ENCODE peak calls at places on chromosomes 11 and 22, in nine cellular contexts. N is endothelial cell, F is lower lobe of right lung, W is ACHN, Q is posterior vena cava, D is ELR, E is mammary epithelial cell, U is SJSA1, Y is SW480. B is an unnamed sample.

GRCh38 chr11:2923446-2924375 is 5.5 kb downstream of the PHLDA2 start:
- DNase-seq in N (no peak), F (no peak), U (no peak), W (no peak), D (no peak), Q (no peak), Y (no peak), E (no peak), B (no peak)

GRCh38 chr11:130214861-130215530 is 55.4 kb downstream of the ST14 start:
- DNase-seq in F (no peak), D (no peak), Y (no peak), Q (peak), W (no peak), E (no peak), U (no peak), N (peak), B (no peak)

GRCh38 chr11:29452131-29452530 is 564.7 kb downstream of the KCNA4 start:
- DNase-seq in Y (no peak), U (no peak), N (no peak), Q (no peak), F (no peak), E (peak), D (peak), W (peak), B (no peak)

GRCh38 chr11:36360318-36360717 is 64.2 kb downstream of the PRR5L start:
- DNase-seq in E (no peak), W (no peak), F (no peak), Q (no peak), U (no peak), N (no peak), Y (no peak), D (no peak), B (no peak)

GRCh38 chr11:2300936-2301630 is 635 bp downstream of the C11orf21 start:
- DNase-seq in N (no peak), W (no peak), F (no peak), D (no peak), E (no peak), Y (no peak), Q (peak), U (no peak), B (no peak)

GRCh38 chr22:38727530-38728451 is 22.0 kb downstream of the GTPBP1 start:
- DNase-seq in Q (no peak), E (no peak), W (no peak), N (no peak), D (no peak), Y (no peak), U (no peak), F (no peak), B (no peak)

GRCh38 chr11:130451261-130452019 is 3.0 kb downstream of the ADAMTS15 start:
- DNase-seq in Y (no peak), W (peak), D (no peak), U (no peak), Q (no peak), E (no peak), N (no peak), F (no peak), B (no peak)

GRCh38 chr22:38755911-38756532 is at the start of gene SUN2:
- DNase-seq in Q (peak), Y (peak), D (peak), W (peak), N (peak), F (peak), U (peak), E (peak), B (peak)

GRCh38 chr11:92224394-92225205 is at the start of gene FAT3:
- DNase-seq in U (peak), N (peak), F (peak), Y (no peak), W (peak), Q (peak), E (peak), D (peak), B (no peak)

GRCh38 chr11:66157182-66157864 is 87.3 kb downstream of the PACS1 start:
- DNase-seq in F (no peak), W (no peak), E (no peak), D (peak), N (no peak), U (no peak), Y (no peak), Q (no peak), B (peak)

B was measured in K562.